ENCODE peak calls at places on chromosomes 2 and 18, in ten cellular contexts. Z, K, F, Y, B, S, E, Q, A and L are unnamed samples.
A peak's percentile ranks its signal among the peaks of the same experiment; 100 is the strongest.

GRCh38 chr18:8982416-8983183 is 119.9 kb upstream of the NDUFV2 start:
- DNase-seq in Z (peak; percentile 56), K (peak; percentile 46), F (peak; percentile 45), Y (peak; percentile 91), B (no peak), S (peak; percentile 39), E (peak; percentile 98), Q (no peak), A (peak; percentile 44), L (no peak)

GRCh38 chr2:130728549-130729310 is at the start of gene GPR148:
- DNase-seq in Z (no peak), K (no peak), F (no peak), Y (no peak), B (no peak), S (no peak), E (no peak), Q (no peak), A (no peak), L (no peak)

GRCh38 chr18:6997802-6998201 is 119.8 kb downstream of the LAMA1 start:
- DNase-seq in Z (no peak), K (no peak), F (no peak), Y (no peak), B (no peak), S (no peak), E (peak; percentile 35), Q (no peak), A (no peak), L (no peak)

GRCh38 chr18:3230401-3231334 is 10.9 kb upstream of the MYOM1 start:
- DNase-seq in Z (no peak), K (no peak), F (peak; percentile 34), Y (no peak), B (no peak), S (no peak), E (no peak), Q (no peak), A (no peak), L (no peak)

GRCh38 chr2:10680957-10681356 is 8.8 kb downstream of the NOL10 start:
- DNase-seq in Z (no peak), K (no peak), F (no peak), Y (no peak), B (no peak), S (no peak), E (no peak), Q (no peak), A (no peak), L (no peak)

GRCh38 chr2:129868151-129868550 is 111.3 kb upstream of the RAB6C start:
- DNase-seq in Z (no peak), K (no peak), F (no peak), Y (no peak), B (no peak), S (no peak), E (no peak), Q (no peak), A (no peak), L (no peak)

GRCh38 chr2:189298038-189298437 is 118.5 kb upstream of the COL5A2 start:
- DNase-seq in Z (peak; percentile 31), K (no peak), F (no peak), Y (no peak), B (no peak), S (no peak), E (no peak), Q (no peak), A (no peak), L (no peak)

GRCh38 chr2:26692814-26693286 is 328 bp downstream of the KCNK3 start:
- DNase-seq in Z (peak; percentile 32), K (no peak), F (no peak), Y (no peak), B (no peak), S (peak; percentile 63), E (peak; percentile 30), Q (no peak), A (no peak), L (no peak)

GRCh38 chr2:128375454-128375853 is 56.8 kb upstream of the HS6ST1 start:
- DNase-seq in Z (no peak), K (no peak), F (no peak), Y (no peak), B (no peak), S (peak; percentile 4), E (peak; percentile 42), Q (peak; percentile 27), A (no peak), L (no peak)

GRCh38 chr2:112483047-112483473 is 1.1 kb downstream of the TTL start:
- DNase-seq in Z (peak; percentile 52), K (peak; percentile 33), F (peak; percentile 55), Y (peak; percentile 23), B (no peak), S (peak; percentile 16), E (peak; percentile 51), Q (no peak), A (peak; percentile 70), L (no peak)

GRCh38 chr2:134927195-134927594 is 8.6 kb downstream of the CCNT2 start:
- DNase-seq in Z (peak; percentile 29), K (no peak), F (peak; percentile 13), Y (no peak), B (no peak), S (no peak), E (peak; percentile 24), Q (no peak), A (no peak), L (no peak)

GRCh38 chr2:120313695-120314615 is 32.0 kb upstream of the INHBB start:
- DNase-seq in Z (no peak), K (no peak), F (no peak), Y (no peak), B (no peak), S (peak; percentile 26), E (no peak), Q (no peak), A (no peak), L (no peak)

GRCh38 chr2:30886101-30886500 is 78.9 kb upstream of the CAPN13 start:
- DNase-seq in Z (no peak), K (no peak), F (peak; percentile 67), Y (no peak), B (no peak), S (no peak), E (no peak), Q (no peak), A (no peak), L (no peak)

GRCh38 chr2:140308706-140309105 is 1528.5 kb upstream of the NXPH2 start:
- DNase-seq in Z (no peak), K (no peak), F (no peak), Y (no peak), B (no peak), S (no peak), E (no peak), Q (no peak), A (no peak), L (no peak)

DNA sequence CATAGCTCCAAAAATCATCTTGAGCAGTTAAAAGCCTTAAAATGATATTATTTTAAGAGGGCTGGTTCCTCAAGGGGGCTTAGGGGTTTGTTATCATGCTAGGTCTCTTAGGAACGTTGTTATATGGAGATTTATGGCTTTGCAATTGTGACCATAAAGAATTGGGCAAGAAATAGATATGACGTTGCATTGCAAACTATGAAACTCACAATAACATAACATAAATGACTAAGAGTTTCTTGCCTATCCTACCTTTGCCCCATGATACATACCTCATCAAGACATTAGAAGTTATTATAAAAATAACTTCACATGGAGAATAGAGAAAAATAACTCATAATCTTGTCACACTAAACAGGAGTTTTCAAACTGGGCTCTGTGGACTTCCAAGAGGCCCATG is 206.4 kb upstream of the SESTD1 start:
- DNase-seq in Z (no peak), K (no peak), F (no peak), Y (no peak), B (no peak), S (no peak), E (no peak), Q (no peak), A (no peak), L (no peak)
- TF ChIP-seq CTCF in Z (no peak), K (no peak), F (no peak), Y (no peak), B (no peak), S (no peak), E (no peak), Q (no peak), A (no peak), L (no peak)

DNA sequence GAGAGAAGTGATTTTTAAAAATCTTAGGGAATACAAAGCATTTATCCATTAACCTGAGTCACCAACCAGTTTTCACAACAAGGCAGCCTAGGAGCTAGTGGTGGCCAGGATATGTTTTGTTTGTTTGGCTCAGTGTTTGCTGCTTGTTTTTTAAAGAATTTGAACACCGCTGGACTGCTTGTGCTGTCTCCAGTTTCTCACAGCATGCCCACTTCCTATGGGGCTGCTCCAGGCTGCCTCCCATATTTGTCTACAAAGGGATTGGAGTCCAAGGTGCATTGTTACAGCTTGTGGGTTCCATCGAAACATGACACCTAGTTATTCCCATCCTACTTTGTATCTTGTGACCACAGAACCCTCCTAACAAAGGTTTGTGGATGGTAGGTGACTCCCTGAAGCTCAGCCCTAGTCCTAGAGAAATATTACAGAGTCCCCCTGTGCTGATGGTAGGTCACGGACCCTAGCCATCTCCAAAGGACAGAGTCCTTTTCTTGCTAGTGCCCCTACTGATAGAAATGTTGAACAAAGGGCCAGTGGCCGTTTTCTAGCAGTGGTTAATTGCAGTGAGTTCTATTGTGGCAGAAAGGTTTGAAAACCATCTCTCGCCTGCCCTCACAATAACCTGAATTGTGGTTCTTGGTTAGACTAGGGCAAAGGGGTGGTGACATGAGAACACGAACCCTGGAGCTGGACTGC is 23.2 kb downstream of the GPR39 start:
- DNase-seq in Z (peak; percentile 29), K (no peak), F (peak; percentile 30), Y (no peak), B (no peak), S (no peak), E (peak; percentile 26), Q (no peak), A (peak; percentile 12), L (no peak)
- TF ChIP-seq CTCF in Z (no peak), K (no peak), F (no peak), Y (no peak), B (no peak), S (no peak), E (no peak), Q (no peak), A (no peak), L (no peak)

GRCh38 chr18:66210875-66211274 is 393.0 kb downstream of the CDH19 start:
- DNase-seq in Z (no peak), K (no peak), F (no peak), Y (no peak), B (no peak), S (no peak), E (no peak), Q (no peak), A (no peak), L (no peak)
- TF ChIP-seq CTCF in Z (no peak), K (no peak), F (no peak), Y (no peak), B (no peak), S (no peak), E (no peak), Q (no peak), A (no peak), L (no peak)

DNA sequence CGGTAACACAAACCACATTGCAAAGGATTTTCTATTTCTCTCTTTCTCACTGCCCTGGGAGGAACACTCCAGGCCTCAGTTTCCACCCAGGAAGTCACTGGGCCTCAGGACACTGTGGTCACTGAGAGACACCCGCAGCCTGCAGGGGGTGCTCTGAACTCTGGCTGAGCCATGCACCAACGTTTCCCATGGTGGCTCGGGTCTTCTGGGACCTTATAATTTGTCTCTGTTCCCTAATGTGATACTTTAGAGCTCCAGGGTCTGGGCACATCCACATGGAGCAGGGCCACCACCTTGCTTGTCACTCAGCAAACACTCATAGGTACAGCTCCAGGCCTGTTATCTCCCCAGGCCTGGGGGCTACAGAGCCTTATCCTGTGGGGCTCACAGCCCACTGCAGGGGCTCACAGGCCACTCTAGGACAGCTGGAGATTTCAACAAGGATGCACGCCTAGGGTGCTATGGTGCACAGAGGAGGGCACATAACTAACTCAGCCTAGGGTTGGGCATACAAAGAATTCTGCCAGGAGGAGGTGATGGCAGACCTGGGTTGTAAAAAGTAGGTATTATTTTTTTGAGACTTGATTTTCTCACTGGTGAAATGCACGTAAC is 2.9 kb upstream of the HS1BP3 start:
- DNase-seq in Z (no peak), K (no peak), F (no peak), Y (no peak), B (no peak), S (no peak), E (no peak), Q (peak; percentile 26), A (no peak), L (no peak)
- TF ChIP-seq CTCF in Z (no peak), K (peak; percentile 5), F (no peak), Y (peak; percentile 45), B (peak; percentile 11), S (no peak), E (no peak), Q (no peak), A (no peak), L (no peak)